ENCODE peak calls at places on chromosomes 16 and 17, in five cellular contexts. D is A549, N is K562, C is HepG2, K is GM12878. J is an unnamed sample.

GRCh38 chr17:1829189-1829578 is 518 bp downstream of the SMYD4 start:
- DNase-seq in D (peak; percentile 52), K (no peak), N (no peak), C (peak; percentile 13), J (peak; percentile 33)

GRCh38 chr16:4521971-4522623 is 16.5 kb downstream of the CDIP1 start:
- DNase-seq in D (no peak), K (no peak), N (no peak), C (no peak), J (no peak)

GRCh38 chr17:1188812-1189211 is 9.0 kb upstream of the ABR start:
- DNase-seq in N (no peak), K (no peak), D (no peak), C (no peak), J (peak; percentile 40)

GRCh38 chr17:59950049-59950448 is 14.5 kb downstream of the RNFT1 start:
- DNase-seq in D (no peak), K (no peak), N (no peak), C (no peak), J (no peak)

GRCh38 chr17:71224824-71225575 is 895.8 kb upstream of the SOX9 start:
- DNase-seq in D (no peak), C (no peak), K (no peak), N (no peak), J (no peak)

GRCh38 chr17:5580367-5580766 is 3.9 kb downstream of the NLRP1 start:
- DNase-seq in K (no peak), C (no peak), N (no peak), D (no peak), J (no peak)

GRCh38 chr16:87366288-87366687 is 17.3 kb downstream of the FBXO31 start:
- DNase-seq in N (no peak), C (no peak), D (no peak), K (no peak), J (no peak)

GRCh38 chr17:76866774-76867577 is 1.2 kb upstream of the MGAT5B start:
- DNase-seq in D (no peak), K (no peak), C (no peak), N (no peak), J (no peak)

GRCh38 chr17:74935048-74935447 is 650 bp upstream of the OTOP3 start:
- DNase-seq in C (no peak), N (no peak), K (no peak), D (no peak), J (no peak)

GRCh38 chr17:10062757-10063385 is 135.5 kb downstream of the GAS7 start:
- DNase-seq in K (no peak), N (no peak), D (no peak), C (no peak), J (no peak)

GRCh38 chr16:80744856-80745255 is 59.5 kb downstream of the CDYL2 start:
- DNase-seq in K (no peak), C (no peak), N (no peak), D (no peak), J (no peak)

GRCh38 chr17:8488931-8489330 is 53.2 kb downstream of the NDEL1 start:
- DNase-seq in C (no peak), K (no peak), D (peak; percentile 47), N (no peak), J (peak; percentile 38)

GRCh38 chr17:72175787-72176515 is 55.1 kb downstream of the SOX9 start:
- DNase-seq in C (no peak), K (no peak), D (no peak), N (no peak), J (no peak)

GRCh38 chr16:57883953-57884654 is 81.8 kb upstream of the KIFC3 start:
- DNase-seq in N (no peak), K (no peak), D (no peak), C (no peak), J (no peak)

GRCh38 chr17:78693346-78694083 is 88.6 kb downstream of the CYTH1 start:
- DNase-seq in K (no peak), C (no peak), D (no peak), N (no peak), J (no peak)

GRCh38 chr16:64392456-64392855 is 729.4 kb downstream of the CDH11 start:
- DNase-seq in D (no peak), K (no peak), N (no peak), C (no peak), J (no peak)

GRCh38 chr17:50541402-50541915 is 5.5 kb upstream of the SPATA20 start:
- DNase-seq in D (no peak), N (no peak), C (no peak), K (no peak), J (no peak)

GRCh38 chr16:85327731-85328664 is 215.7 kb upstream of the CIBAR2 start:
- DNase-seq in C (no peak), D (no peak), N (peak; percentile 79), K (no peak), J (peak; percentile 74)

GRCh38 chr17:77924757-77925336 is 33.7 kb upstream of the TNRC6C start:
- DNase-seq in C (no peak), N (no peak), D (no peak), K (no peak), J (no peak)

GRCh38 chr17:50477976-50478375 is 684 bp upstream of the RSAD1 start:
- DNase-seq in D (no peak), K (no peak), N (no peak), C (no peak), J (no peak)

GRCh38 chr16:87436225-87437172 is 44.4 kb downstream of the MAP1LC3B start:
- DNase-seq in N (no peak), D (no peak), C (no peak), K (no peak), J (no peak)

DNA sequence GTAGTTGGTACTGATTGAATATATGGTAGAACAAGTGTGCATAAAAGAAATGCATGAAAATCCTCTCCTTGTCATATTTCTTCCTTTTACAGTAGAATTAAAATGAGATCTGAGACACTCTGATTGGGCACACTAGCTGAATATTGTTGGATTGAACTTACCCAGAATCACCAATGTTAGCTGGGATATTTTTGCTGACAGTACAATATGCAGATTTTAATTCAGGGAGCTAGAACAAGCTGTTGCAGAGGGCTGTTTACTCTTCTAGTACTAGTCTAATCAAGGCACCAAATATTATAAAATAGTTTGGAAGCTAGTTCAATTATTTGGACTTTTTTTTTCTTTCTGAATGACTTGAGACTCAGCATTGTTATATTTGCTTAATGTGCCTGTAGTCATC is 4.6 kb downstream of the TANC2 start:
- DNase-seq in C (no peak), K (no peak), D (no peak), N (no peak), J (no peak)
- H3K4me2 ChIP-seq in C (no peak overlapping the region), K (no peak overlapping the region), D (peak overlapping the region; percentile 25), N (no peak overlapping the region), J (no peak overlapping the region)

DNA sequence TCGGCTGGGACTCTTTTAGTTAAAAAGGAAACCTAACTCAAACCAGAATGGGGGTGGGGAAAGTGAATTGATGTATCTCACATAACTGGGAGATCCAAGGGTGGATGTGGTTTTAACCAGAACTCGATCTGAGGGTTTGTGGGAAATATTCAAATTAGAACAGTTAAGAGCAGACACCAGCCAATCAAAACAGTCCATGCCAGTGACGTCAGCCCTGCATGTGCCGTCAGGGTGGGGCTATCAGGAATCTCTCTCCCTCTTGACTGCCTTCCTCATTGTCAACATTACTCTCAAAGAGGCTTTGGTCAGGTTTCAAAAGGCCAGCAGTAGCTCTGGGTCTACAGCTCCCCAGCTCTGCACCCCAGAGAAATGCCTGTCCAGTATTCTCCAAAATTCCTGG is 94.2 kb upstream of the HSBP1 start:
- DNase-seq in C (no peak), N (peak; percentile 53), D (peak; percentile 18), K (no peak), J (no peak)
- TF ChIP-seq MYC in C (no peak), N (no peak), D (no peak), K (no peak), J (no peak)

DNA sequence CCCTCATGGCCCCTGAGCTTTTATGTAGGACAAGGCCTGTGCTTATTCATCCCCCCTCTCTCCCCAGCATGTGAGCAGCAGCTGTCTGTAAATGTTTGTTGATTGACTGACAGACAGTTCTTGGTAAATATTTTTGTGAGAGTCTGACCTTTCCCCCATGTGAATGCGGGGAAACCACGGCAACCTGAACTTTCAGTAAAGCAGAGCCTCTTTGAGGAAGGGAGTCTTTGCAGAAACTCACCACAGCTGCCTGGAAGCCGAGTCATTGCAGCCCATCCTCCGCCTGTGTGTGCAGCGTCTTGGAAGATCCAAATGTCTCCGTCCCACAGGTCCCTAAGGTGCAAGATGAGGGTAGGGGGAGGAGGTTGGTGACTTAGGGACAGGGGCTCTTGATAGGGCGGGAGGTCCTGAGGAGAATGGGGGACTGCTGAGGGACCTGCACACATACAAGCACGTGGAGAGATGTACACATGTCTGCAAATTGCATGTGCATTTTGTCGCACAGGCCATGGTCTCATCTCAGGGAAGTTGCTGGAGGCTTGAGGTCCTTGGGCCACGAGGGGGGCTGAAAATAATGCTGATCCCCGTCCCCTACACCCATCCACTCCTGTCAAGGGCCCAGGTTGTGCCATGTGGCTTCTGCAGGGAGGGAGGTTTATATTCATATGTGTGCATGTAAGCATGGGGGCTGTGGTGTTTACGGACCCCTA is 22.9 kb upstream of the IL21R start:
- DNase-seq in D (no peak), N (no peak), C (no peak), K (no peak), J (no peak)
- H3K4me2 ChIP-seq in D (no peak overlapping the region), N (no peak overlapping the region), C (peak overlapping the region; percentile 4), K (peak overlapping the region; percentile 38), J (no peak overlapping the region)

DNA sequence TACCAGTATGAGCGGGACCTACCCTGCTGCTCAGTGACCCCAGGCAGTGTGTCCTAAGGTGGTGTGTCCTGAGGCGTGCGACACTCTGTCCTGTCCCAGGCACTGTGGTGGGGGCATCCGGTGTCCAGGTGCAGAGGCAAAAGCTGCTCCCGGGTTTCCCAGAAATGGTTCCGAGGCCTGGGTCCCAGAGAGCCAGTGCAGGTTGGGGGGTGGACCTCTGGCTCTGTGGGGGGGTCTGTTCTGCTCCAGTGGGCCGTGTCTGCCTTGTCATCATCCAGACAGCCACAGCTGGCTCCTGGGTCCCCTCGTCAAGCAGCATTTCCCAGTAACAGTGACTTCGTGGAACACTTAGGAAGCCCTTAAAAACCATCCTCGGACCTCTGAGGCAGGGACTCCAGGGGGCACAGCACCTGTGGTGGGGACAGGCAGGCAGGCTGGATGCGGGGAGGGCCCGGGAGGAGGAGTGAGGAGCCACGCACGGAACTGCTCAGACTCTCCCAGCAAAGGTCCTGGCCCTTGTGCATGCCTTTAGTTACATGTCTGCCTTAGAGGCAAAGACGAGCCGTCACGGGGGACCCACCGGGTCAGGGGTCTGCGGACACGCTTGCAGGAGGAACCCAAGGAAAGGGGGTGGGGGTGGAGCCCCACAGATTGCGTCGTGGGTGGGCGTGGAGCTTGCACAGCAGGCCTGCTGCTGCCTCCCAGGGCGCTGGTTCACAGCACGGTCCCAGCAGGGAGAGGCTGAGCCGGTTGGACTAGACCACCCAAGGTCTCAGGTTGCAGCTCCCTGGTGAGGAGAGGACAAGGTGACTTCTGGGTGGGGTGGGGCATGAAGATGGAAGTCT is 5.6 kb downstream of the SLC16A3 start:
- DNase-seq in D (no peak), C (no peak), K (no peak), N (no peak), J (no peak)
- TF ChIP-seq MYC in D (no peak), C (no peak), K (no peak), N (no peak), J (no peak)

GRCh38 chr17:80856863-80857488 is 134.7 kb upstream of the CHMP6 start:
- DNase-seq in C (no peak), N (no peak), K (no peak), D (no peak), J (no peak)
- H3K4me2 ChIP-seq in C (no peak overlapping the region), N (peak overlapping the region; percentile 57), K (peak overlapping the region; percentile 57), D (peak overlapping the region; percentile 74), J (peak overlapping the region; percentile 47)

J was measured in endothelial cell of umbilical vein.